ENCODE peak calls at places on chromosomes 6 and 20, in ten cellular contexts. B is Karpas-422, O is K562, I is cardiac muscle cell, C is tibial artery, Y is GM23248, T is HCT116, M is H1, H is lower lobe of right lung, G is hepatocyte. Z is an unnamed sample.

GRCh38 chr20:20184149-20184548 is 131.8 kb downstream of the CFAP61 start:
- DNase-seq in B (peak), O (peak), I (no peak), C (no peak), Y (peak), T (no peak), M (no peak), H (no peak), G (no peak), Z (no peak)

GRCh38 chr6:126939784-126940183 is 178.7 kb upstream of the RSPO3 start:
- DNase-seq in B (no peak), O (no peak), I (no peak), C (no peak), Y (no peak), T (no peak), M (no peak), H (no peak), G (no peak), Z (no peak)

GRCh38 chr6:18506387-18507017 is 119.4 kb downstream of the RNF144B start:
- DNase-seq in B (no peak), O (no peak), I (peak), C (no peak), Y (no peak), T (no peak), M (no peak), H (no peak), G (peak), Z (peak)

GRCh38 chr6:17892097-17892686 is 95.2 kb downstream of the KIF13A start:
- DNase-seq in B (no peak), O (peak), I (no peak), C (no peak), Y (no peak), T (no peak), M (no peak), H (no peak), G (no peak), Z (no peak)

GRCh38 chr6:35620706-35621105 is 68.0 kb downstream of the FKBP5 start:
- DNase-seq in B (no peak), O (no peak), I (no peak), C (no peak), Y (no peak), T (no peak), M (no peak), H (no peak), G (no peak), Z (no peak)

GRCh38 chr6:122995930-122996796 is at the start of gene CLVS2:
- DNase-seq in B (no peak), O (no peak), I (peak), C (no peak), Y (peak), T (no peak), M (peak), H (no peak), G (peak), Z (peak)

GRCh38 chr6:41598670-41599014 is 39.6 kb upstream of the MDFI start:
- DNase-seq in B (no peak), O (no peak), I (no peak), C (no peak), Y (no peak), T (no peak), M (no peak), H (no peak), G (no peak), Z (no peak)

GRCh38 chr6:132456700-132457143 is 55.4 kb upstream of the MOXD1 start:
- DNase-seq in B (no peak), O (no peak), I (peak), C (no peak), Y (peak), T (no peak), M (no peak), H (peak), G (peak), Z (peak)

GRCh38 chr20:10332656-10333421 is 101.2 kb downstream of the MKKS start:
- DNase-seq in B (no peak), O (no peak), I (no peak), C (no peak), Y (no peak), T (no peak), M (no peak), H (no peak), G (no peak), Z (no peak)

GRCh38 chr6:143701343-143702234 is 23.8 kb downstream of the PHACTR2 start:
- DNase-seq in B (no peak), O (no peak), I (no peak), C (no peak), Y (peak), T (no peak), M (no peak), H (no peak), G (no peak), Z (no peak)

GRCh38 chr20:41692479-41693135 is 74.4 kb upstream of the CHD6 start:
- DNase-seq in B (peak), O (peak), I (peak), C (peak), Y (peak), T (no peak), M (peak), H (peak), G (peak), Z (peak)

DNA sequence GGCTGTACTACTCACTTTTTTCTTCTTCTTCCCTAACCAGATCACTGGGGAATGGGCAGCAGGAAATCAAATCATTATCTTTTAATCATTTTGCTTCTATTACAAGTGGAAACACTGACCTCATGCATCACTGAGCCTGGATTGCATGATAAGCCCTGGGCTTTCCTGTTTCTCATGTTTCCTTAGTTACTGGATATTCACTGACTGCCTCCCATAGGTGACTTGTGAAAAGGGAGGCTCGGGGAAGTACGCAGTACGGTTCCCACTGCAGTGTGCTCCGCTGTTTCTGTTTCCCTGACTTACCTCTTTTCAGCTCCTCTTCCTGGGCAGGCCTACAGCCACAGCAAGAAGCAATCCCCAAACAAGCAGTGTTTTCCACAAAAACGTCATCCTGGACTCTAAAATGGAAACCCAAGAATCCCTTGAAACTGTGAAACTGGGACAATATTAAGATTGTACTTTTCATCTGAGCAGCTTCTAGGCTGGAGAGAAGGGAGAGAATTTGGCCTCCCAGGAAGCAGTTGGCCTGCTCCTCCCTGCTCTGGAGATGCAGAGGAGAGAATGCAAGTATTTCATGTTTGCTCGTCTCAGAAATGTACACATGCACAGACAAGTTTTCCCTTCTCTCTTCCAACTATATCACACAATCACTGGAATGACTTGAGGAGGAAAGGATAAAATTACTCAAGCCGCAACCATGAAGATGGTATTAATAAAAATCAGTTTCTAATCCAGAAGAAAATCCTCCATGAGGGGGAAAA is 13.1 kb downstream of the BTNL2 start:
- DNase-seq in B (no peak), O (no peak), I (peak), C (peak), Y (peak), T (no peak), M (no peak), H (no peak), G (peak), Z (peak)
- H3K27ac ChIP-seq in B (no peak), O (no peak), I (no peak), C (no peak), Y (no peak), T (no peak), M (no peak), H (no peak), G (peak), Z (no peak)

GRCh38 chr6:12064538-12064937 is 52.4 kb downstream of the HIVEP1 start:
- DNase-seq in B (no peak), O (no peak), I (no peak), C (no peak), Y (peak), T (no peak), M (no peak), H (no peak), G (no peak), Z (no peak)

GRCh38 chr6:12062605-12063004 is 50.5 kb downstream of the HIVEP1 start:
- DNase-seq in B (no peak), O (no peak), I (no peak), C (no peak), Y (no peak), T (no peak), M (no peak), H (no peak), G (no peak), Z (no peak)

GRCh38 chr6:12066297-12066696 is 54.2 kb downstream of the HIVEP1 start:
- DNase-seq in B (no peak), O (no peak), I (peak), C (no peak), Y (no peak), T (no peak), M (no peak), H (no peak), G (no peak), Z (no peak)

GRCh38 chr6:12065321-12066140 is 53.4 kb downstream of the HIVEP1 start:
- DNase-seq in B (peak), O (no peak), I (no peak), C (no peak), Y (no peak), T (no peak), M (no peak), H (peak), G (no peak), Z (no peak)

DNA sequence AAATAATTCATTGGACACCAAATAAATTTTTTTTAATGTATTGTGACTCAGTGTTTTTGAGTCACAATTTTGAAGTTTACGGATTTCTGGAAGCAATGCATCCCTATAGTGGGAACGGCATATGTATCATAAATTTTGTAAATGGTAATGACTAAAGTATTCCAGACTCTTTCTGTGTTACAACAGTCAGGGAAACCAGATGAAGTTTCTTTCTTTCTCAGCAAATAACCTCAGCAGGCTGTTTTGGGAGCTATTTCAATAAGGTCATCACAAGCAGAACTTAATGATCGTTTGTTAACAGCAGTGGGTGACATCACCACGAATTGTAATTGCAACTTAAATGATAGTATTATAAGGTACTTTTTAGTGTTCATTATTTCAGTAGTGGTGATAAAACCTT is 52.0 kb downstream of the HIVEP1 start:
- DNase-seq in B (no peak), O (no peak), I (no peak), C (no peak), Y (peak), T (no peak), M (no peak), H (no peak), G (no peak), Z (no peak)
- H3K4me3 ChIP-seq in B (no peak), O (no peak), I (no peak), C (no peak), Y (peak), T (no peak), M (no peak), H (no peak), G (no peak), Z (no peak)

GRCh38 chr20:31758521-31758920 is 19.4 kb downstream of the TPX2 start:
- DNase-seq in B (no peak), O (no peak), I (no peak), C (no peak), Y (no peak), T (no peak), M (no peak), H (no peak), G (no peak), Z (no peak)
- H3K27ac ChIP-seq in B (no peak), O (no peak), I (no peak), C (no peak), Y (no peak), T (no peak), M (no peak), H (no peak), G (no peak), Z (no peak)

GRCh38 chr6:26743157-26743821 is 83.7 kb upstream of the ZNF322 start:
- DNase-seq in B (no peak), O (peak), I (peak), C (no peak), Y (peak), T (peak), M (peak), H (no peak), G (peak), Z (no peak)
- H3K4me3 ChIP-seq in B (no peak), O (peak), I (peak), C (no peak), Y (peak), T (no peak), M (peak), H (no peak), G (peak), Z (no peak)

GRCh38 chr20:62753626-62754025 is 42.6 kb upstream of the MRGBP start:
- DNase-seq in B (no peak), O (no peak), I (no peak), C (no peak), Y (no peak), T (no peak), M (no peak), H (peak), G (no peak), Z (no peak)
- H3K27ac ChIP-seq in B (no peak), O (no peak), I (no peak), C (no peak), Y (no peak), T (peak), M (no peak), H (no peak), G (peak), Z (no peak)